ENCODE peak calls at places on chromosomes 1 and 21, in four cellular contexts. I is HepG2, G is K562, U is GM12878. J is an unnamed sample.

GRCh38 chr1:91736999-91737615 is 148.8 kb downstream of the TGFBR3 start:
- DNase-seq in I (peak), G (no peak), U (no peak), J (peak)

GRCh38 chr21:21921410-21922232 is 923.4 kb downstream of the NCAM2 start:
- DNase-seq in I (no peak), G (peak), U (no peak), J (no peak)

GRCh38 chr1:35264861-35265260 is 3.6 kb upstream of the ZMYM4 start:
- DNase-seq in I (peak), G (no peak), U (no peak), J (no peak)

GRCh38 chr1:110235181-110235838 is 25.2 kb downstream of the KCNC4 start:
- DNase-seq in I (no peak), G (no peak), U (no peak), J (no peak)

GRCh38 chr21:16592399-16592798 is 862.6 kb downstream of the USP25 start:
- DNase-seq in I (no peak), G (no peak), U (no peak), J (no peak)

GRCh38 chr1:65955503-65955902 is 162.8 kb downstream of the PDE4B start:
- DNase-seq in I (no peak), G (no peak), U (no peak), J (no peak)

GRCh38 chr1:203219171-203219570 is 10.3 kb downstream of the CHIT1 start:
- DNase-seq in I (no peak), G (no peak), U (no peak), J (no peak)

GRCh38 chr1:41810446-41810845 is 108.3 kb downstream of the HIVEP3 start:
- DNase-seq in I (no peak), G (peak), U (no peak), J (no peak)

GRCh38 chr1:48530727-48531351 is 58.8 kb upstream of the SPATA6 start:
- DNase-seq in I (peak), G (peak), U (no peak), J (peak)

GRCh38 chr1:191520345-191520744 is 637.9 kb upstream of the RGS18 start:
- DNase-seq in I (no peak), G (no peak), U (no peak), J (no peak)

GRCh38 chr1:221035680-221036153 is 156.5 kb downstream of the HLX start:
- DNase-seq in I (no peak), G (peak), U (no peak), J (no peak)

DNA sequence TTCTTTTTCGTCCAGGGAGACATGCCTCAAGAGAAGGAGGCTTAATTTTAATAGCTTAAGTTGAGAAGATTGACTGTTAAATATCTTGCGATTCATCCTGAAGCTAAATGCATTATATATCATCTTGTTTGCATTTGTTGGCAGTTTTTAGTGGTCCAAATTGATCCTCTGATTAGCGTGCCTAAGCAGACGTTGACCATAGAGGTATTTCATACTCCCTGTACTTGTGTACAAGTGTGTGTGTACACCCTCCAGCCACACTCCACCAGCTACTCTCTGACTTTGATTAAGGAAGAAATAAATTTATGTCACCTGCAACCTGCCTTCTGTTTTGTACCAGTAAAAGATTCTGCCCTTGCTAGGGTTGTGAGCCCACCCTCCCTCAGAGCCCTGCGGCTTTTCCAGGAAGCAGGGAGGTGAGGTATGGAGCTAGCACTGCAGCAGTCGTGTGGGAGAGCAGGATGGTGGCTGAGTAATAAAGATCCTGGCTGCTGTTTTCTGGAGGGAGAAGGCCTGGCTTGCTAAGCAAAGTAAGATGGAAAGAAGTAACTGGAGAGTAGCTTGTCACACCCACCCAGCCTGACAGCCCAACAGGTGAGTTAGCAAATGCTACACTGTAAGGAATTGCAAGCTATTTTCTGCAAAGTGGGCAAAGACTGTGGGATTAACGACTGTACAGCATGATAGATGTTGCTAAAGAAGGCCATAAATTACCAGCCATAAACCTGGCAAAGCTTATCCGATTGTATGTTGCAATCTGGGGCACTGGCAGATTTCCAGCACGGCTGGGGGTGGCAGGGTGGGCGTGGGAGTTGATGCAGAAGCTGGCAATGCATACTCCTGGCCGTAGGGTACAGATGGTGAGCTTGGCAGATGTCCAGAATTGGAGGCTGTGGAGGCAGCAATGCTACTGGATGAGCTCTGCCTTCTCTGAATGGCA is 170.2 kb downstream of the TNR start:
- DNase-seq in I (no peak), G (no peak), U (no peak), J (no peak)
- TF ChIP-seq ZBTB33 in I (no peak), G (no peak), U (no peak), J (no peak)

GRCh38 chr1:6041432-6042062 is 4.1 kb upstream of the KCNAB2 start:
- DNase-seq in I (no peak), G (peak), U (no peak), J (no peak)
- TF ChIP-seq SRF in I (no peak), G (no peak), U (no peak), J (no peak)

GRCh38 chr1:225877570-225877969 is 4.6 kb downstream of the TMEM63A start:
- DNase-seq in I (peak), G (peak), U (no peak), J (no peak)
- TF ChIP-seq ZBTB33 in I (no peak), G (no peak), U (no peak), J (no peak)

DNA sequence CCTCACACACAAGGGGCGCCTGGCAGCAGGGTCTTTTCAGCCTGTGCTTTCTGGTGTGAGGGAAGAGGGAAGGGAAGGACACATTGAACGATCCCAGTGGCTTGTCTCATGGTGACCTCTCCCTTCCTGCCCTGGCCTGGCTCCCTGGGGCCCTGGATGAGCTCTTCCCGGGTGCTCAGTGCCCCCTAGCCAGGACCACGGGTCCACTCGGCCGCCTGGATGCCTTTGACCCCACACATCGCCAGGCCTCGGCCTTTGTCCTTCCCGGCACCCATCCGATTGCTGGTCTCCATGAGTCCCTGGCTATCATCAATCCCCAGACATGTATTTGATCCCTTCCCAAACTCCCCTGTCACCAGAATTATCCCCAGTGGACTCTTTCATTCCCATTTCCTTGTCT is 6.0 kb upstream of the TFF3 start:
- DNase-seq in I (no peak), G (no peak), U (no peak), J (no peak)
- TF ChIP-seq SRF in I (no peak), G (no peak), U (no peak), J (no peak)

DNA sequence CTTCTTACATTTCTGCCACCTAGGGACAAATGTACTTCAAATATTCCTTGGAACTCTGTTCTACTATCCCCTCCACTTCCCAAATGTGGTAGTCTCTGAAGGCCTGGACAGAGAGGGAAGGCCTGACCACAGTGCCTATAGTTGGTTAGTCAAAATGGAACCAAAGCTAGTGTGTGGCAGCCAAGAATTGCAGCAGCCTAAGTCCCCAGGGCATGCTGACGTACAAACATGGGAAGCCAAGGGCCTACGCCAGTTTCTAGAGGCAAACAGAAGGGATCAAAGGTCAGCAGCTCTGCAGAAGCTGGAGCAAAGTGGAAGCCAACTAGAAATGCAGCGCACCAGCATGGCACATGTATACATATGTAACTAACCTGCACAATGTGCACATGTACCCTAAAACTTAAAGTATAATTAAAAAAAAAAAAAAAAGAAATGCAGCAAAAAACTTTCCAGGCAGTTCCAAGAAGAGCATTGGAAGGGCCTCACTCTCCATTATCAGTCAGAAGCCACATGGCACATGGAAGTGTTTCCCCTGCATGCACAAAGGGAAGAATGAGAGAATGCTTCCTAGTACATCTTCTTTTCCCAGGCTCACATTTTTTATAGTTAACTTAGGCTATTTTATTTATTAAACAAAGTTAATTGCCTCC is 39.4 kb upstream of the GADD45A start:
- DNase-seq in I (peak), G (no peak), U (no peak), J (no peak)
- TF ChIP-seq ZBTB33 in I (no peak), G (no peak), U (no peak), J (no peak)